ENCODE peak calls at places on chromosomes 13 and 19, in four cellular contexts. F, R, Q and J are unnamed samples.

GRCh38 chr19:8445488-8446001 is 770 bp downstream of the HNRNPM start:
- DNase-seq in F (no peak), R (peak), Q (peak), J (no peak)

GRCh38 chr19:3401004-3401768 is 34.8 kb downstream of the NFIC start:
- DNase-seq in R (no peak), Q (no peak), F (no peak), J (no peak)

GRCh38 chr13:86856996-86857395 is 814.2 kb upstream of the SLITRK5 start:
- DNase-seq in R (no peak), F (no peak), Q (peak), J (peak)

GRCh38 chr19:38718747-38719543 is 25.3 kb downstream of the CAPN12 start:
- DNase-seq in Q (peak), R (peak), F (no peak), J (no peak)

GRCh38 chr19:33157906-33158305 is 26.0 kb downstream of the WDR88 start:
- DNase-seq in Q (no peak), F (no peak), R (no peak), J (no peak)

GRCh38 chr13:100673376-100673830 is 1.2 kb downstream of the TMTC4 start:
- DNase-seq in R (no peak), F (no peak), Q (peak), J (no peak)

GRCh38 chr13:99630269-99630898 is 129.1 kb downstream of the TM9SF2 start:
- DNase-seq in Q (no peak), F (no peak), R (no peak), J (no peak)

GRCh38 chr19:35204799-35205732 is 23.5 kb downstream of the FAM187B start:
- DNase-seq in F (peak), R (peak), Q (peak), J (no peak)

GRCh38 chr19:17234911-17235617 is 9.0 kb downstream of the OCEL1 start:
- DNase-seq in Q (peak), F (no peak), R (peak), J (no peak)

GRCh38 chr19:5536337-5536894 is 31.3 kb downstream of the TINCR start:
- DNase-seq in Q (peak), F (no peak), R (no peak), J (no peak)

GRCh38 chr13:103469771-103470170 is 403.6 kb upstream of the SLC10A2 start:
- DNase-seq in R (no peak), F (no peak), Q (no peak), J (no peak)

GRCh38 chr19:13079542-13079986 is 23.1 kb downstream of the LYL1 start:
- DNase-seq in F (no peak), Q (no peak), R (peak), J (no peak)

GRCh38 chr13:30334663-30335386 is 27.5 kb upstream of the KATNAL1 start:
- DNase-seq in F (no peak), Q (peak), R (peak), J (peak)

GRCh38 chr13:37313383-37313782 is 207.9 kb upstream of the CSNK1A1L start:
- DNase-seq in F (no peak), Q (no peak), R (no peak), J (no peak)

GRCh38 chr13:31014461-31014860 is 82.0 kb downstream of the TEX26 start:
- DNase-seq in F (no peak), Q (no peak), R (no peak), J (no peak)

GRCh38 chr13:45584816-45585215 is 30.7 kb downstream of the ERICH6B start:
- DNase-seq in F (no peak), R (peak), Q (peak), J (peak)

GRCh38 chr19:41744850-41745249 is 10.5 kb upstream of the CEACAM6 start:
- DNase-seq in R (no peak), F (no peak), Q (no peak), J (no peak)

GRCh38 chr13:57629821-57630235 is 1.7 kb upstream of the PCDH17 start:
- DNase-seq in Q (peak), R (peak), F (no peak), J (no peak)

GRCh38 chr13:61286148-61286745 is 129.4 kb downstream of the PCDH20 start:
- DNase-seq in R (no peak), F (no peak), Q (peak), J (peak)

GRCh38 chr19:12932392-12933286 is 872 bp downstream of the FARSA start:
- DNase-seq in R (no peak), F (no peak), Q (no peak), J (no peak)

GRCh38 chr19:5059191-5059579 is 90.3 kb downstream of the KDM4B start:
- DNase-seq in F (no peak), R (no peak), Q (no peak), J (no peak)

GRCh38 chr19:5285955-5286354 is 54.7 kb downstream of the PTPRS start:
- DNase-seq in Q (no peak), R (no peak), F (no peak), J (no peak)

GRCh38 chr19:38326591-38326990 is 6.9 kb downstream of the KCNK6 start:
- DNase-seq in R (no peak), F (no peak), Q (no peak), J (no peak)

GRCh38 chr13:60164490-60164889 is 762 bp upstream of the DIAPH3 start:
- DNase-seq in F (no peak), Q (peak), R (no peak), J (no peak)

GRCh38 chr19:13006431-13007281 is 11.4 kb downstream of the NFIX start:
- DNase-seq in F (no peak), R (no peak), Q (no peak), J (no peak)

GRCh38 chr13:91347996-91348905 is 764 bp downstream of the MIR17HG start:
- DNase-seq in R (peak), F (no peak), Q (no peak), J (no peak)

GRCh38 chr19:16160943-16161560 is 12.3 kb downstream of the CIB3 start:
- DNase-seq in Q (no peak), R (peak), F (no peak), J (peak)

GRCh38 chr19:657611-658010 is 5.4 kb downstream of the RNF126 start:
- DNase-seq in F (no peak), Q (no peak), R (no peak), J (no peak)

GRCh38 chr19:4149518-4150288 is 3.7 kb upstream of the CREB3L3 start:
- DNase-seq in F (no peak), Q (no peak), R (no peak), J (peak)

GRCh38 chr13:28526876-28527275 is 31.9 kb upstream of the FLT1 start:
- DNase-seq in F (no peak), Q (no peak), R (no peak), J (no peak)

GRCh38 chr19:52138614-52139290 is 986 bp downstream of the ZNF616 start:
- DNase-seq in R (peak), F (no peak), Q (peak), J (peak)

GRCh38 chr19:38361633-38362075 is 12.7 kb upstream of the PSMD8 start:
- DNase-seq in R (peak), F (no peak), Q (peak), J (peak)

GRCh38 chr13:92224052-92224821 is 825.8 kb downstream of the GPC5 start:
- DNase-seq in R (no peak), F (no peak), Q (no peak), J (no peak)

GRCh38 chr13:28584873-28585317 is 74.0 kb upstream of the POMP start:
- DNase-seq in R (no peak), F (no peak), Q (no peak), J (no peak)

GRCh38 chr13:94778986-94779385 is 66.6 kb upstream of the SOX21 start:
- DNase-seq in R (no peak), Q (no peak), F (no peak), J (no peak)
- TF ChIP-seq JUNB in R (no peak), Q (no peak), F (no peak), J (no peak)

DNA sequence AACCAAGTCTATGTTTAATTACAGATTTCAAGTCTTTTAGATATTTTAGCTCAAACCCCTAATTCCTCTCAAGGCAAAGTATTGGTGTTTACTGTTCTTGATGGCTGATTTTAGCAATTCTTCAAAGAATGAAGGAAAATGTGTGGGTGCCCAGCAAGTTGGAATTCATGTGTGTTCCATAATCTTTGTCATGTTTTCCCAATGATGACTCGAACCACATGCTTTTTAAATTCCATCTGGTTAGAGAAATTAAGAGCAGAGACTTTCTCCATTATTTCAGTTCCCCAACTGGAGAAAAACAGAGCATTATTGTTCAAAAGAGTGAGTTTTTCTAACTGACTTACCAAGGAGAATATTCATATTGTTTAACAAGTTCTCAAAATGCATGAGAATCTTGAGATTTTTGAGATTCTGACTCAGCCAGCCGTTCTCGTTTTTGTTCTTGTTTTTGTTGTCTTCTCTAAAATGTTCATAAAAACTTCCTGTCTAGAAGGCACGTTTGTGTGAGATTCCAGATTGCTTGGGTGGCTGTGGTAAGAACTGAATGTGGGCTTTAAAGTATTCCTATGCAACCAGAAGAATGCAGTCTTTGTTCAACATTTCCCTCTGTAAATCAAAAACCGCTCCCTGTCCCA is 404.7 kb downstream of the IRS2 start:
- DNase-seq in R (no peak), Q (no peak), F (no peak), J (no peak)
- TF ChIP-seq JUNB in R (no peak), Q (no peak), F (no peak), J (no peak)

GRCh38 chr19:30406220-30406944 is 34.2 kb downstream of the ZNF536 start:
- DNase-seq in Q (peak), F (no peak), R (peak), J (peak)
- TF ChIP-seq JUNB in Q (no peak), F (no peak), R (no peak), J (no peak)

GRCh38 chr19:45189971-45190370 is 11.4 kb downstream of the BLOC1S3 start:
- DNase-seq in R (no peak), F (no peak), Q (no peak), J (no peak)

GRCh38 chr19:45200614-45201013 is 22.0 kb downstream of the BLOC1S3 start:
- DNase-seq in Q (peak), F (no peak), R (peak), J (peak)

GRCh38 chr19:45191324-45191845 is 12.8 kb downstream of the BLOC1S3 start:
- DNase-seq in Q (no peak), F (no peak), R (no peak), J (no peak)

DNA sequence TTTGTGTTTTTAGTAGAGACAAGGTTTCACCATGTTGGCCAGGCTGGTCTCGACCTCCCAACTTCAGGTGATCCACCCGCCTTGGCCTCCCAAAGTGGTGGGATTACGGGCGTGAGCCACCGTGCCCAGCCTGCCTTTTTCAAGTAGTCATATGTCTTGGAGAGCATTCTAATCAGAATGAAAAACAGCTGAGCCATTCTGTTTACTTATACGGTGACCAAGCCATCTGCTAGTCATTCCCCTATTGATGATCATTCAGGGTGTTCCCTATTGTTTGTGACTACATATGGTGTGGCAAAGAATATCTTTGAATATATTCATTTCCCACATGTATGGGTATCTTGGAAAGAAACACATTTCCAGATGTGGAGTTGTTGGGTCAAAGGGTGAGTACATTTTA is 17.2 kb downstream of the BLOC1S3 start:
- DNase-seq in R (peak), F (no peak), Q (no peak), J (no peak)
- TF ChIP-seq JUNB in R (no peak), F (no peak), Q (no peak), J (no peak)

DNA sequence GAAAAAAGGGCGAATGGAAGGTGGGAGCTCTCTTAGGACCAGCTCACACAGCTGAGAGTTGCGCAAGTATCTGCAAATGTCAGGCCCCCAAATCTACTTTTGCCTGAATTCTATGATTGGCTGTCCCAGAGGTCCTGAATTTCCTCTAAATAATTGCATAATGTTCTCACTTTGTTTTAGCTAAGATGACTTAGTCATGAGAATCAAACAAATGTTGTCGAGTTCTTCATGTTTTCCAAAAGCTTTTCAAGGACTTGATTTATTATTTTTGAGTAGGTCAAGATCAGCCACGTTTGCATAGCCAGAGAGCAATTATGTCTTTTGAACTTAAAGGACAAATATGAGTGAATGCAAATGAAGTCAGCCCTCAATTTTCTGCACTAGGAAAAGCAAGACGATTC is 246.6 kb upstream of the MAB21L1 start:
- DNase-seq in Q (no peak), F (no peak), R (no peak), J (no peak)
- TF ChIP-seq JUNB in Q (no peak), F (no peak), R (no peak), J (no peak)

GRCh38 chr13:112743451-112744305 is 53.8 kb downstream of the ATP11A start:
- DNase-seq in R (no peak), Q (no peak), F (no peak), J (no peak)
- TF ChIP-seq JUNB in R (no peak), Q (no peak), F (no peak), J (no peak)

GRCh38 chr19:50465000-50465399 is 11.3 kb upstream of the EMC10 start:
- DNase-seq in Q (no peak), R (no peak), F (no peak), J (peak)

GRCh38 chr19:50462970-50463369 is 13.3 kb upstream of the EMC10 start:
- DNase-seq in Q (no peak), R (no peak), F (no peak), J (no peak)

GRCh38 chr19:50467566-50467965 is 8.7 kb upstream of the EMC10 start:
- DNase-seq in R (no peak), Q (no peak), F (no peak), J (no peak)

GRCh38 chr19:50464348-50464747 is 12.0 kb upstream of the EMC10 start:
- DNase-seq in Q (no peak), F (no peak), R (no peak), J (no peak)

DNA sequence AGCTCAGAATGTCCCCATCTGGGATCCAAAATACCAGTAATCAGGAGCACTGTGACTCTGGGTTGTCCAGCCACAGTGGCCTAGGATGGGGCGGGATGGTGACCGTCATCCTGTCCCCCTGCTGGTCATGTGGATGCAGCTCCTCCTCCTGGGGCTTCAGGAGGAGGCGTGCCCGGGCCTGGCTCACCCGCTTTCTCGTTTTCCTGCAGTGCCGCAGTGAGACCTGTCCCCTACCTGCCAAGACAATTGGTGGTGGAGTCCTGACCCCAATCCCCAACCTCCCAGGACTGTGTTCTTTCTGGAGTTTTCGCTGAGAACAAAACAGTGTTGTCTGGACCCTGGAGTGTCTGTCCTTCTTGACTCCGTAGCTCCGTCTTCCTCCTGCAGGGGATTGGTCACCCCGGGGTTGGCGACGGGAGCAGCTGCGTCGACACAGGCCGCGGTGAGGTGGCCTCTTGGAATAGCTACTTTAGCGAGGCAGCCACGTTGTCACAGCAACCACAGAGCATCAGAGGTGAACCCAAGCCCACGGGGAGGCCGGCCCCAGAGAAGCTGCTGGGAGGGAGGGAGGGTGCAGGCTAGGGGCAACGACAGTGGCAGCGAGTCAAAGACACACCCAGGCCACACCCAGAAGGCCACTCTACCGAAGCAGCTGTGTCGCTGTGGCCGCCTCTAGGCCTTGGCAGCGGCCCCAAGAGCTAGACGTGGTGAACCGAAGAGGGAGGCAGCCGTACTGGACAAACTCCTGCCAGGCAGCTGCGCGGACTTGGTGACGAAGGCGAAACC is 10.1 kb upstream of the EMC10 start:
- DNase-seq in R (peak), F (no peak), Q (peak), J (peak)
- TF ChIP-seq JUNB in R (no peak), F (no peak), Q (no peak), J (no peak)

GRCh38 chr13:24216176-24216575 is 55.7 kb downstream of the SPATA13 start:
- DNase-seq in R (no peak), Q (no peak), F (no peak), J (no peak)

GRCh38 chr13:24218977-24219376 is 58.5 kb downstream of the SPATA13 start:
- DNase-seq in F (no peak), Q (no peak), R (no peak), J (no peak)

GRCh38 chr13:24218320-24218719 is 57.8 kb downstream of the SPATA13 start:
- DNase-seq in Q (peak), F (no peak), R (no peak), J (no peak)

GRCh38 chr13:24215732-24216131 is 55.2 kb downstream of the SPATA13 start:
- DNase-seq in R (no peak), Q (no peak), F (no peak), J (no peak)

GRCh38 chr13:24217601-24218281 is 57.2 kb downstream of the SPATA13 start:
- DNase-seq in F (no peak), R (no peak), Q (peak), J (peak)
- TF ChIP-seq JUNB in F (no peak), R (no peak), Q (no peak), J (no peak)

GRCh38 chr19:46350758-46351159 is 3.9 kb downstream of the PPP5C start:
- DNase-seq in F (peak), Q (no peak), R (no peak), J (no peak)

GRCh38 chr19:46353730-46354528 is 7.0 kb downstream of the PPP5C start:
- DNase-seq in R (no peak), Q (no peak), F (no peak), J (no peak)

GRCh38 chr19:46349311-46349993 is 2.6 kb downstream of the PPP5C start:
- DNase-seq in Q (no peak), F (no peak), R (no peak), J (no peak)

GRCh38 chr19:46350029-46350757 is 3.3 kb downstream of the PPP5C start:
- DNase-seq in R (peak), Q (no peak), F (no peak), J (no peak)

GRCh38 chr19:46351241-46352041 is 4.6 kb downstream of the PPP5C start:
- DNase-seq in Q (peak), F (no peak), R (no peak), J (no peak)
- TF ChIP-seq JUNB in Q (no peak), F (no peak), R (no peak), J (no peak)